ENCODE peak calls at places on chromosome 20, in six cellular contexts. O is brain microvascular endothelial cell, V is PC-9, M is dorsolateral prefrontal cortex, N is esophagus muscularis mucosa, G is Panc1. H is an unnamed sample.
A peak's percentile ranks its signal among the peaks of the same experiment; 100 is the strongest.

GRCh38 chr20:58711266-58712051 is 18.9 kb downstream of the NPEPL1 start:
- DNase-seq in G (no peak), O (no peak), V (no peak), N (peak; percentile 64), M (no peak), H (no peak)

GRCh38 chr20:19404836-19405235 is 192.4 kb downstream of the SLC24A3 start:
- DNase-seq in G (no peak), M (no peak), V (no peak), O (no peak), N (peak; percentile 77), H (no peak)

GRCh38 chr20:57657537-57658446 is 37.6 kb upstream of the ZBP1 start:
- DNase-seq in M (peak; percentile 19), V (no peak), N (peak; percentile 85), G (no peak), O (no peak), H (peak; percentile 64)

GRCh38 chr20:33606114-33606771 is 55.9 kb upstream of the C20orf144 start:
- DNase-seq in O (no peak), V (no peak), G (no peak), N (no peak), M (no peak), H (no peak)

GRCh38 chr20:50711113-50711825 is 19.9 kb upstream of the RIPOR3 start:
- DNase-seq in M (no peak), V (peak; percentile 60), N (no peak), G (no peak), O (no peak), H (no peak)

GRCh38 chr20:44389871-44390270 is 34.4 kb downstream of the HNF4A start:
- DNase-seq in M (no peak), V (no peak), O (no peak), N (no peak), G (no peak), H (no peak)

GRCh38 chr20:32354592-32355416 is 3.3 kb upstream of the ASXL1 start:
- DNase-seq in G (peak; percentile 89), N (no peak), V (peak; percentile 20), O (peak; percentile 74), M (no peak), H (no peak)

GRCh38 chr20:58366016-58366415 is 23.0 kb upstream of the VAPB start:
- DNase-seq in G (no peak), V (no peak), N (no peak), M (no peak), O (no peak), H (no peak)

GRCh38 chr20:32050851-32051556 is 1.0 kb upstream of the HCK start:
- DNase-seq in N (no peak), M (no peak), G (no peak), V (no peak), O (no peak), H (peak; percentile 68)

GRCh38 chr20:34058831-34059230 is 53.2 kb downstream of the EIF2S2 start:
- DNase-seq in O (no peak), G (no peak), V (no peak), N (no peak), M (no peak), H (no peak)

GRCh38 chr20:39358052-39358451 is 395.9 kb downstream of the DHX35 start:
- DNase-seq in N (no peak), G (no peak), M (no peak), O (no peak), V (no peak), H (no peak)

GRCh38 chr20:11499235-11499634 is 418.5 kb upstream of the BTBD3 start:
- DNase-seq in M (no peak), N (no peak), V (no peak), G (no peak), O (no peak), H (no peak)

GRCh38 chr20:52130406-52130805 is 61.2 kb downstream of the ZFP64 start:
- DNase-seq in N (peak; percentile 42), O (peak; percentile 15), V (no peak), M (no peak), G (no peak), H (no peak)

GRCh38 chr20:18645196-18645745 is 57.4 kb downstream of the DTD1 start:
- DNase-seq in N (no peak), G (no peak), M (no peak), O (no peak), V (no peak), H (no peak)

GRCh38 chr20:34316191-34316814 is 13.1 kb upstream of the AHCY start:
- DNase-seq in N (no peak), M (no peak), O (peak; percentile 35), V (peak; percentile 57), G (no peak), H (no peak)

GRCh38 chr20:15654208-15654649 is 919.0 kb downstream of the KIF16B start:
- DNase-seq in O (peak; percentile 49), M (no peak), V (peak; percentile 19), G (no peak), N (no peak), H (peak; percentile 30)

DNA sequence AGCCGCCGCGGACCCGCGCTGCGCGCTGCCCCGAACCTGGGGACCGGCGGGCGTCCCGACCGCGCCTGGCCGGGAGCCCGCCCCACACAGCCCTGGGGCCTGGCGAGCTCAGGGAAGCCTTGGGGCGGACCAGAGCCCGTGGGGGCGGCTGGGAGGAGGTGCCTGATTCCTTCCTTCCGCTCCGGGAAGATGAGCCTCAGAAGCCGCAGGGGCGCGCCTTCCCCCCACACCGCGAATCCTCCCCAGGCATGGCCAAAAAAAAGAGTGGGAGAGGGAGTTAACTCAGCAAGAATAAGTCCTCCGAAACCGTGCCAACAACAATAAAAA is at the start of gene CBLN4:
- DNase-seq in M (peak; percentile 10), V (no peak), N (no peak), O (no peak), G (no peak), H (no peak)
- H3K4me3 ChIP-seq in M (peak within 1 kb of the TSS; percentile 58), V (no peak within 1 kb of the TSS), N (peak within 1 kb of the TSS; percentile 16), O (no peak within 1 kb of the TSS), G (no peak within 1 kb of the TSS), H (no peak within 1 kb of the TSS)

GRCh38 chr20:4937422-4938319 is 63.6 kb downstream of the SLC23A2 start:
- DNase-seq in V (no peak), O (no peak), M (no peak), N (no peak), G (no peak), H (no peak)
- H3K27ac ChIP-seq in V (no peak overlapping the region), O (no peak overlapping the region), M (no peak overlapping the region), N (no peak overlapping the region), G (no peak overlapping the region), H (no peak overlapping the region)

DNA sequence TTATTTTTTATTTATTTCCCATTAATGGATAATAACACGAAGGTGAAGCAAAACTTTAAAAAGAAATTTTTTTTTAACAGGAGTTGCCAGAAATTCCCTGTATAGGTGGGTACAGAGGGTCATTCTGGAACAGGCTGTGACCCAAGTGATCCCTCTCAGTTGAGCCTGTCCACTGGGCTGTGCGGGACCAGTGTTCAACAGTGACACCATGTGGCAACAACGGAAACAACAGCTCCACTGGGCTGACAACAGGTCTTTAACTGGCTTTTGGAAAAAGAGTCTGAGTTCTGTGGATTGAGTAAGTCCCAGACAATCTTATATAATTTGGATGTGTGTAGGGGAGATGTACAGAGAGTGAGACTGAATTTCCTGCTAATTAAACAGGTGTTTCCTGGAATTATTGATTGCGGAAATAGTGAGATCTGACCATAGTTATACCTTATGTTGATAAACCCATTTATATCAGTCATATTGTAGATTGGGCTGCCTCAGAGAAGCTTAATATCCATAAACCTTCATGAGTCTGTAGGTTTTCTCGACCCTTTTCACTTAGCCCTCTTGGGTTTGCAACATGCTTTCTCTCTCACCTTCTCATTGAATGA is 17.6 kb downstream of the KIAA1755 start:
- DNase-seq in G (no peak), O (no peak), N (no peak), M (no peak), V (peak; percentile 31), H (no peak)
- TF ChIP-seq CTCF in G (no peak), O (peak; percentile 75), N (peak; percentile 17), M (no peak), V (peak; percentile 89), H (no peak)

GRCh38 chr20:62885046-62885445 is 23.4 kb upstream of the TCFL5 start:
- DNase-seq in O (no peak), M (no peak), V (no peak), N (no peak), G (no peak), H (no peak)
- H3K4me3 ChIP-seq in O (no peak overlapping the region), M (no peak overlapping the region), V (no peak overlapping the region), N (no peak overlapping the region), G (no peak overlapping the region), H (no peak overlapping the region)

GRCh38 chr20:23638309-23638708 is 554 bp upstream of the CST3 start:
- DNase-seq in N (no peak), M (no peak), V (no peak), G (no peak), O (no peak), H (no peak)
- H3K27ac ChIP-seq in N (peak overlapping the region; percentile 40), M (no peak overlapping the region), V (no peak overlapping the region), G (no peak overlapping the region), O (no peak overlapping the region), H (no peak overlapping the region)

DNA sequence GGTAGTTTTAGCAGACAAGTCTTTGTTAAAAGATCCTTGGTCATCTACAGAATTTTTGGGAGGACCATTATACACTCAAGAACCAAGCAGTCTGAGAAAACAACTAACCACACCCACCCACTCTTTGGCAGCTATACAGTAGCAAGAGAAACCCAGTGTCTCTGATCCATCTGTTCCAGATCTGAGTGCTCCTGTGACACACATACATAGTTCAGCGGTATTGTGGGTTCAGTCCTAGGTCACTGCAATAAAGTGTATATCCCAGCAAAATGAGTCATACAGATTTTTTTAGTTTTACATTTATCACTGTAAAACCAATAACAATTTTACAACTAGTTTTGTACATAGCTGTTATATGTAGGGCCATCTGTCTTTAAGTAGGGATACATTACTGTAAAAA is 47.4 kb upstream of the PAK5 start:
- DNase-seq in G (no peak), V (no peak), N (no peak), O (peak; percentile 65), M (no peak), H (no peak)
- TF ChIP-seq CTCF in G (no peak), V (no peak), N (no peak), O (no peak), M (no peak), H (no peak)

DNA sequence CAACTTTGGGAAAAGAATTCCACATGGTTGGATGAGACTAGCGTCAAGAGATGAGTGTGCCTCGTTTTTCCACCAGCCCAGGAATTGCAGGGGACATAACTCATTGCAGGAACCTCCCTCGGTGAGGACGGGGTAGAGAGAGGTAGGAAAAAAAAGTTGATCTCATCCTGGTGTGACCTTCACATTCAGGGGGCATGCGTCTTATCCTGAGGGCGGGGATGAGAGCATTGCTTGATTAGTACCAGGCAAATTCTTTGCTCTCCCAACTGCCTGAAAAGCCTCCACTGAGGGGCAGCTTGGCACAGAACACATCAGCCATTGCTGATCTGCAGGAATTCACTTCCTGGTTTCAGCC is 11.8 kb downstream of the TLDC2 start:
- DNase-seq in G (no peak), M (no peak), O (no peak), V (no peak), N (no peak), H (no peak)
- H3K4me3 ChIP-seq in G (no peak overlapping the region), M (no peak overlapping the region), O (no peak overlapping the region), V (no peak overlapping the region), N (no peak overlapping the region), H (no peak overlapping the region)

GRCh38 chr20:41334452-41335421 is 5.9 kb upstream of the LPIN3 start:
- DNase-seq in G (no peak), N (no peak), V (no peak), O (no peak), M (no peak), H (no peak)
- H3K27ac ChIP-seq in G (no peak overlapping the region), N (peak overlapping the region; percentile 54), V (no peak overlapping the region), O (no peak overlapping the region), M (no peak overlapping the region), H (peak overlapping the region; percentile 41)